ENCODE peak calls at places on chromosomes 6 and 20, in five cellular contexts. V is stimulated activated CD8-positive, alpha-beta memory T cell treated with anti-CD3 and anti-CD28 coated beads, Interleukin-7, amount 100 ng/mL, for 48 hours; N is H9; W is bronchial epithelial cell; H is AG04450. I is an unnamed sample.

GRCh38 chr6:134640229-134640628 is 309.7 kb downstream of the ALDH8A1 start:
- DNase-seq in V (no peak), N (no peak), W (no peak), H (no peak), I (no peak)

GRCh38 chr20:40861427-40862008 is 167.1 kb upstream of the TOP1 start:
- DNase-seq in V (no peak), N (no peak), W (no peak), H (no peak), I (no peak)

GRCh38 chr6:42251911-42252637 is 34.4 kb upstream of the MRPS10 start:
- DNase-seq in V (no peak), N (no peak), W (no peak), H (no peak), I (no peak)

GRCh38 chr6:168865-169455 is 123.3 kb upstream of the DUSP22 start:
- DNase-seq in V (no peak), N (no peak), W (peak; percentile 63), H (no peak), I (peak; percentile 54)

GRCh38 chr20:18986146-18986830 is 172.7 kb downstream of the SCP2D1 start:
- DNase-seq in V (no peak), N (no peak), W (no peak), H (no peak), I (no peak)

GRCh38 chr6:159973406-159973805 is 4.5 kb downstream of the IGF2R start:
- DNase-seq in V (no peak), N (no peak), W (no peak), H (no peak), I (no peak)

GRCh38 chr6:37856285-37856684 is 36.8 kb downstream of the ZFAND3 start:
- DNase-seq in V (no peak), N (no peak), W (no peak), H (no peak), I (no peak)

GRCh38 chr20:7772376-7772775 is 167.9 kb downstream of the HAO1 start:
- DNase-seq in V (no peak), N (no peak), W (peak; percentile 96), H (peak; percentile 32), I (peak; percentile 60)

GRCh38 chr6:6614096-6614964 is 25.8 kb downstream of the LY86 start:
- DNase-seq in V (no peak), N (no peak), W (peak; percentile 52), H (no peak), I (no peak)